ENCODE peak calls at places on chromosomes 3 and 15, in four cellular contexts. T, R, P and Z are unnamed samples.

GRCh38 chr3:114408763-114409162 is 114.9 kb downstream of the TIGIT start:
- DNase-seq in T (no peak), R (peak), P (no peak), Z (no peak)

GRCh38 chr15:80694624-80695098 is 449 bp upstream of the ABHD17C start:
- DNase-seq in T (peak), R (peak), P (no peak), Z (no peak)

GRCh38 chr15:77346637-77347036 is 73.3 kb downstream of the PEAK1 start:
- DNase-seq in T (no peak), R (no peak), P (no peak), Z (no peak)

GRCh38 chr3:59320080-59320479 is 270.3 kb upstream of the CFAP20DC start:
- DNase-seq in T (no peak), R (peak), P (no peak), Z (no peak)

GRCh38 chr3:25288416-25288815 is 139.6 kb upstream of the RARB start:
- DNase-seq in T (no peak), R (no peak), P (no peak), Z (no peak)

GRCh38 chr3:138082992-138083386 is 32.4 kb downstream of the DZIP1L start:
- DNase-seq in T (no peak), R (no peak), P (no peak), Z (no peak)

GRCh38 chr15:35697549-35698299 is 151.8 kb upstream of the DPH6 start:
- DNase-seq in T (no peak), R (peak), P (peak), Z (no peak)

GRCh38 chr3:117692416-117692995 is 982.9 kb downstream of the TUSC7 start:
- DNase-seq in T (no peak), R (no peak), P (no peak), Z (peak)

GRCh38 chr3:174767853-174768382 is 91.2 kb upstream of the NAALADL2 start:
- DNase-seq in T (no peak), R (no peak), P (no peak), Z (peak)

GRCh38 chr3:18098960-18099587 is 326.1 kb downstream of the SATB1 start:
- DNase-seq in T (no peak), R (no peak), P (peak), Z (peak)

GRCh38 chr15:64013179-64014043 is 32.9 kb downstream of the DAPK2 start:
- DNase-seq in T (no peak), R (peak), P (no peak), Z (no peak)

GRCh38 chr15:57406040-57406772 is 29.9 kb downstream of the CGNL1 start:
- DNase-seq in T (no peak), R (no peak), P (no peak), Z (no peak)

GRCh38 chr3:100068758-100069345 is 45.4 kb downstream of the FILIP1L start:
- DNase-seq in T (peak), R (peak), P (peak), Z (peak)

GRCh38 chr3:153595186-153595815 is 433.3 kb downstream of the RAP2B start:
- DNase-seq in T (no peak), R (peak), P (no peak), Z (peak)

GRCh38 chr3:123758081-123758564 is 126.0 kb downstream of the MYLK start:
- DNase-seq in T (no peak), R (peak), P (no peak), Z (peak)

GRCh38 chr15:100665570-100665969 is 63.2 kb downstream of the ASB7 start:
- DNase-seq in T (no peak), R (no peak), P (no peak), Z (no peak)

GRCh38 chr3:143000525-143000924 is 845 bp upstream of the U2SURP start:
- DNase-seq in T (no peak), R (peak), P (no peak), Z (no peak)

GRCh38 chr3:71879089-71879488 is 94.1 kb upstream of the PROK2 start:
- DNase-seq in T (no peak), R (peak), P (no peak), Z (no peak)

GRCh38 chr15:73990250-73991005 is 1.7 kb downstream of the STOML1 start:
- DNase-seq in T (no peak), R (no peak), P (no peak), Z (no peak)
- H3K4me3 ChIP-seq in T (no peak), R (no peak), P (peak), Z (no peak)

DNA sequence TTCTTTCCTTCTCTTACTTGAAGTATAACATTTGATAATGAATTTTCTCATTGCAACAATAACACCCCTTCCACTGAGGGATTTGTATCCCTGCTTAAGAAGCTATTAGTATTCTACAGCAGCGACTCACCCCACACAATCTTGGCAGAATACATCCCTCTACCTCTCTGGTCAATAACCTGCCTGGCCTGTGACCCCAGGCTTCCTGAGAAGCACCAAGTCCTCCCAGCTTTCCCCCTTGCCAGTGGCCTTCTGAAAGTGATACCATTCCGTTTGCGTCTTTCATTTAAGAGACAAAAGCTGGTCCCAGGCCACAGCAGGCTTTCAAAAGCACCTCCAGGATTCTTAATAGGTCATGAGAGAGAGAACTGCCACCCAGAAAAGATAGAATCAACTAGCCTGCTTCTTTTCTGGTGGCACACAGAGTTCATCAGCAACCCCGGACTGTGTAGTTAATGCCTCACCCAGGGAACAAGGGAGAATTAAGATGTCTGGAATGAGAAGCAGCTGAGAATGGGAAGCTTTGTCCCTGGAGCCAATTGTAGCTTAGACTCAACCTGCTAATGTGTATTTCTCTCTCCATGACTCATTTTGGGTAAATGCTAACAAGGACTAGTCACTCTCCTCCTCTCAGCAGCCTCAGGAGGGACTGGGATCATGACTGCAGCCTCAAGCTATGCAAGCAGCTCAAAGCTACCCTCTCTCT is 101.0 kb upstream of the CPNE4 start:
- DNase-seq in T (no peak), R (peak), P (peak), Z (peak)
- H3K4me3 ChIP-seq in T (no peak), R (no peak), P (peak), Z (peak)

GRCh38 chr3:33885496-33885895 is 87.1 kb downstream of the PDCD6IP start:
- DNase-seq in T (no peak), R (no peak), P (no peak), Z (no peak)

GRCh38 chr3:33882296-33882695 is 83.9 kb downstream of the PDCD6IP start:
- DNase-seq in T (no peak), R (no peak), P (no peak), Z (no peak)

GRCh38 chr3:33884204-33884561 is 85.8 kb downstream of the PDCD6IP start:
- DNase-seq in T (no peak), R (peak), P (peak), Z (no peak)

GRCh38 chr3:33884701-33885100 is 86.3 kb downstream of the PDCD6IP start:
- DNase-seq in T (no peak), R (no peak), P (no peak), Z (no peak)

DNA sequence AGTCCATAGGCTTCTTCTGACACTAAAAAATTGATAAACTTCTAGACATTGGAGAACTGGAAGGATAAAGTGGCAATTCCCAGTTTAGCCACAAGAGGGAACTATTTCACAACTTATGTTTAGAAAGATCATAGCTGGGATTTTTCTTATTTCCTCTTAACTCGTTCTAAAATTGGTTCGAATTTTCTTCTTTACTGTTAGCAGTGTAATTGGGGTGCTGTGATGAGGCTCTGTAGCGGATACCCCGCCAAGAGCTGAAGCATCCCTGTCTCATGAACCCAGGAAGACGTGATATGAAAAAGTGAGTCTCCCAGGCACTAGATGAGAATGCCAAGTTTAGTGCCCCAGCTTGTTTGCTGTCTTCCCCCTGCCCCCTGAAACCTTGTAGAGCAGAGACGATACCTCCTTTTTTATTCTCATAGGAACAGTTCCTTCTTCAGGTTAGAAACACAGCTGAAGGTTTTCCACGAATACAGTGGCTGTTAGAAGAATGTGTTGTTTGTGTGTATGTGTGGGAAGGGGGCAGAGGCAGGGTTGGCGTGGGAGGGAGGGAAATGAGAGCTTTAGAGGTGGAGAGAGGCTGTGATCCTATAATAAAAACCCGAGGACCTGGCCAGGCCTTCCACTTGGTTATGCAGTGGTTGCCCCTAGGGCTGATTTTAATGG is 85.2 kb downstream of the PDCD6IP start:
- DNase-seq in T (no peak), R (peak), P (peak), Z (no peak)
- H3K4me3 ChIP-seq in T (no peak), R (peak), P (no peak), Z (no peak)

GRCh38 chr3:101852315-101852714 is 3.0 kb downstream of the NFKBIZ start:
- DNase-seq in T (no peak), R (no peak), P (no peak), Z (no peak)
- H3K4me3 ChIP-seq in T (peak), R (no peak), P (no peak), Z (peak)

DNA sequence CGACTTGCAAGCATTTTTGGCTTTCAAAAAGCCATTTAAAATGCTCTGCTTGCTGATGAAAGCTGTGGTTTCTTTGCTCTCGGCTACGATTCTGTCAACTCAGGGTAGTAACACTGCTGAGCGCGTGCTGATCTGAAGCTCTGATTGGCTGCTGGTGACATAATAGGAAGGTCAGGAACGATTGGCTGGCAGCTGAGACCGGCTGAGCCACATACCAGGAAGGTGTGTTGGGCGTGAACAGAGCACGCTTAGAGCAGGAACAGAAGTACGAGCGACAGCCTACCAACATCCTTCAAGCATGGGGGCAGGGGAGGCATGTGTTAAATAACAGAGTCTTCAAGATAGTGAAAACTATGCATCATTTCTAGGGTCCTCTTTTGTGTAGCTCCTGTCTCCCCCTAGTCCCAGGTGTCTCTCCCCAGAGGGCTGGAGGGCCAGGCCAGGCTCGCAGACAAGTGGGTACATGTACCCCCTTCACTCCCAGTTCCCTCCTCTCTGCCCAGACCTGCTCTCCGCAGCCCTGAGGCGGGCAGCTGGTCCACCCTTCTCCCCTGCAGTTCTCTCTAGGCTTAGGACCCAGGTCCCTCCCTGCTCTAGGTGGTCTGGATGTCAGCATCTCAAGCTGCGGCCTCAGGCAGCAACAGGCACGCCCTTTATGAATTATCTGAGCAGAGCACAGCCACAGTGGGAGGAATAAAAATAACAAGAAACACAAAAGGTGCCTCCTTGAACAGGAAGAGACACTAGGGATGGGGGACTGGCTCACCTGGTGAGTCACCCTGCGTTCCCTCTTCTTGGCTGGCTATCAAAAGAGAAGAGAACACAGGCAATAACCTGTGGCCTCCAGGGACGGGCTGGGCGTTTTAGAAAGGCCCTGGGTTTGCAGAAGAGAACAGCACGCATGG is 76.0 kb downstream of the TAMM41 start:
- DNase-seq in T (no peak), R (peak), P (peak), Z (peak)
- H3K4me3 ChIP-seq in T (no peak), R (peak), P (no peak), Z (no peak)